ENCODE peak calls at places on chromosomes 7 and 10, in five cellular contexts. J is sigmoid colon, H is HCT116, L is prostate gland, S is spleen. E is an unnamed sample.

GRCh38 chr7:74399006-74399405 is 54.7 kb upstream of the GTF2IRD1 start:
- DNase-seq in J (peak; percentile 60), H (no peak), L (no peak), S (no peak), E (no peak)

GRCh38 chr10:79137826-79138225 is 69.1 kb downstream of the ZMIZ1 start:
- DNase-seq in J (peak; percentile 79), H (no peak), L (no peak), S (peak; percentile 87), E (no peak)

GRCh38 chr10:28679941-28680752 is 2.8 kb downstream of the BAMBI start:
- DNase-seq in J (no peak), H (no peak), L (peak; percentile 15), S (no peak), E (no peak)

GRCh38 chr10:27152687-27153086 is 1.5 kb downstream of the YME1L1 start:
- DNase-seq in J (no peak), H (no peak), L (no peak), S (no peak), E (no peak)

GRCh38 chr10:129059977-129060376 is 407.1 kb upstream of the MGMT start:
- DNase-seq in J (no peak), H (no peak), L (no peak), S (no peak), E (no peak)

GRCh38 chr7:10797157-10797556 is 176.5 kb upstream of the PHF14 start:
- DNase-seq in J (no peak), H (no peak), L (no peak), S (no peak), E (no peak)

GRCh38 chr7:130887182-130888016 is 153.4 kb upstream of the KLF14 start:
- DNase-seq in J (no peak), H (peak; percentile 80), L (no peak), S (no peak), E (no peak)

GRCh38 chr7:113289140-113289740 is 170.9 kb upstream of the SMIM30 start:
- DNase-seq in J (no peak), H (peak; percentile 51), L (no peak), S (no peak), E (no peak)

GRCh38 chr7:139602143-139602722 is 78.7 kb downstream of the CLEC2L start:
- DNase-seq in J (no peak), H (peak; percentile 15), L (no peak), S (no peak), E (no peak)

GRCh38 chr7:137563986-137564385 is 220.5 kb upstream of the PTN start:
- DNase-seq in J (no peak), H (no peak), L (no peak), S (no peak), E (no peak)

GRCh38 chr7:152854386-152854785 is 94.8 kb downstream of the ACTR3B start:
- DNase-seq in J (no peak), H (no peak), L (no peak), S (no peak), E (no peak)

GRCh38 chr7:142804715-142805114 is 33.9 kb downstream of the PRSS2 start:
- DNase-seq in J (no peak), H (no peak), L (no peak), S (no peak), E (no peak)

GRCh38 chr7:21352540-21353387 is 75.1 kb upstream of the SP4 start:
- DNase-seq in J (no peak), H (no peak), L (no peak), S (no peak), E (no peak)

GRCh38 chr10:67884842-67885680 is 605 bp downstream of the SIRT1 start:
- DNase-seq in J (peak; percentile 91), H (peak; percentile 18), L (peak; percentile 67), S (peak; percentile 96), E (peak; percentile 77)

GRCh38 chr10:119235381-119235780 is 28.0 kb downstream of the GRK5 start:
- DNase-seq in J (no peak), H (no peak), L (no peak), S (no peak), E (no peak)

GRCh38 chr10:43209064-43209455 is 57.8 kb downstream of the RASGEF1A start:
- DNase-seq in J (peak; percentile 46), H (no peak), L (no peak), S (peak; percentile 54), E (peak; percentile 47)

GRCh38 chr10:129601737-129602136 is 134.7 kb downstream of the MGMT start:
- DNase-seq in J (no peak), H (no peak), L (no peak), S (no peak), E (no peak)

GRCh38 chr7:101163281-101164070 is 1.9 kb downstream of the VGF start:
- DNase-seq in J (no peak), H (peak; percentile 73), L (no peak), S (peak; percentile 82), E (no peak)
- TF ChIP-seq POLR2A in J (no peak), H (no peak), L (no peak), S (no peak), E (no peak)

GRCh38 chr7:70619130-70619529 is 512.8 kb upstream of the GALNT17 start:
- DNase-seq in J (no peak), H (no peak), L (no peak), S (no peak), E (no peak)
- TF ChIP-seq POLR2AphosphoS5 in J (no peak), H (no peak), L (no peak), S (no peak), E (no peak)

DNA sequence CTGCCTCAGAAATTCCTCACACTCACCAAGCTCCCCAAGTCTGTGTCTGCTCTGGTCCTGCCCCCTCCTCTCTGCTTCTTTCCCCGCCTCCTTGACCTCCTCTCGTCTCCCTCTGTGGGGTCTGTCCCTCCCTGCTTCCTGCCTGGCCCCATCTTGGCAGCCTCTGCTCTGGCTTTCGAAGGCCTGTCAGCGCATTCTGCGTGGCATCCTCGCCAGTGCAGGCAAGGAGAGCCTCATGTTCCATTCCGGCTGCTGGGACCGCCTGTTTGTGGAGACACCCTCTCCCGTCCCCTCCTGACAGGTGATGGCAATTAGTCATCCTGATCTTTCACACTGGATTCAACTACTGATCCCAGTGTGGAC is 51.7 kb upstream of the COL13A1 start:
- DNase-seq in J (no peak), H (no peak), L (no peak), S (no peak), E (no peak)
- TF ChIP-seq POLR2A in J (no peak), H (no peak), L (no peak), S (no peak), E (no peak)

GRCh38 chr10:76632158-76633051 is 1005.2 kb downstream of the KCNMA1 start:
- DNase-seq in J (no peak), H (peak; percentile 6), L (no peak), S (no peak), E (no peak)
- TF ChIP-seq POLR2AphosphoS5 in J (no peak), H (no peak), L (no peak), S (no peak), E (no peak)

GRCh38 chr7:869348-869747 is 7.0 kb upstream of the GET4 start:
- DNase-seq in J (no peak), H (no peak), L (no peak), S (no peak), E (no peak)

GRCh38 chr7:867406-868188 is 8.8 kb upstream of the GET4 start:
- DNase-seq in J (peak; percentile 95), H (no peak), L (peak; percentile 88), S (peak; percentile 73), E (peak; percentile 79)

GRCh38 chr7:868189-868486 is 8.2 kb upstream of the GET4 start:
- DNase-seq in J (no peak), H (no peak), L (no peak), S (peak; percentile 76), E (no peak)

GRCh38 chr7:865921-866320 is 10.4 kb upstream of the GET4 start:
- DNase-seq in J (no peak), H (no peak), L (no peak), S (no peak), E (no peak)

DNA sequence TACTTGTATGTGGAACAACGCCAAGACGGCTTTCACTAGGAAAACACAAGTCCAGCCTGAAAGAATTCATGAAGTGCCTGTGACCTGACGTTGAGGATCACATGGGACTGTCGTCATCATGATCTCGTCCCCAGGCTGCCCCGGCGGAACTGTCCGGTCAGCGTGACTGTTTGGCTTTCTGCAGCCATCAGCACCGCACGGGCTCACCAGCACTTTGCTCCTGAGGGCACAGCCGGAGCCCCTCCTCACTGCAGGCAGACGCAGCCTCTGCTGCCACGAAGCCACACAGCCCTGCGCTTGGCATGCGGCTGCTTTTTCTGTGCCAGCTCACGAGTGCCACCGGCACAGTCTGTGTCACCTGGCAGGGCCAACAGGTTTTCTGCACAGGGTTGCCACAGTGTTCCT is 9.4 kb upstream of the GET4 start:
- DNase-seq in J (peak; percentile 93), H (no peak), L (peak; percentile 82), S (peak; percentile 68), E (peak; percentile 90)
- TF ChIP-seq POLR2A in J (peak; percentile 2), H (no peak), L (peak; percentile 37), S (no peak), E (no peak)